ENCODE peak calls at places on chromosomes 13 and 19, in eight cellular contexts. M, R, U, T, D, Z, J and X are unnamed samples.

GRCh38 chr13:92164822-92165221 is 766.4 kb downstream of the GPC5 start:
- DNase-seq in M (no peak), R (no peak), U (no peak), T (no peak), D (no peak), Z (no peak), J (no peak), X (no peak)

GRCh38 chr13:101487046-101487830 is 34.8 kb downstream of the ITGBL1 start:
- DNase-seq in M (no peak), R (no peak), U (no peak), T (no peak), D (no peak), Z (no peak), J (no peak), X (no peak)

GRCh38 chr19:47089767-47090350 is 23.7 kb downstream of the ZC3H4 start:
- DNase-seq in M (no peak), R (no peak), U (peak), T (no peak), D (no peak), Z (no peak), J (no peak), X (no peak)

GRCh38 chr19:42048992-42049391 is 21.0 kb downstream of the GRIK5 start:
- DNase-seq in M (no peak), R (no peak), U (no peak), T (peak), D (no peak), Z (no peak), J (no peak), X (no peak)

GRCh38 chr19:21256722-21257121 is 72.5 kb downstream of the ZNF708 start:
- DNase-seq in M (no peak), R (no peak), U (no peak), T (no peak), D (peak), Z (no peak), J (no peak), X (no peak)

GRCh38 chr13:111337206-111337605 is 16.8 kb downstream of the TEX29 start:
- DNase-seq in M (no peak), R (no peak), U (no peak), T (peak), D (peak), Z (no peak), J (no peak), X (peak)

GRCh38 chr13:97359181-97360057 is 74.5 kb upstream of the RAP2A start:
- DNase-seq in M (peak), R (peak), U (no peak), T (peak), D (peak), Z (no peak), J (peak), X (peak)

GRCh38 chr19:3024870-3025515 is 4.1 kb downstream of the TLE2 start:
- DNase-seq in M (no peak), R (no peak), U (no peak), T (peak), D (no peak), Z (no peak), J (no peak), X (no peak)

GRCh38 chr19:7789447-7789846 is 26.4 kb downstream of the CLEC4M start:
- DNase-seq in M (no peak), R (no peak), U (peak), T (no peak), D (no peak), Z (no peak), J (no peak), X (no peak)

GRCh38 chr13:29878101-29878500 is 27.7 kb upstream of the UBL3 start:
- DNase-seq in M (no peak), R (no peak), U (no peak), T (no peak), D (no peak), Z (no peak), J (no peak), X (peak)

GRCh38 chr19:8251025-8251472 is 41.9 kb downstream of the CERS4 start:
- DNase-seq in M (no peak), R (peak), U (no peak), T (no peak), D (no peak), Z (peak), J (peak), X (peak)

GRCh38 chr19:46585539-46585938 is 15.6 kb upstream of the CALM3 start:
- DNase-seq in M (no peak), R (no peak), U (no peak), T (no peak), D (no peak), Z (no peak), J (no peak), X (no peak)

GRCh38 chr13:57629821-57630235 is 1.7 kb upstream of the PCDH17 start:
- DNase-seq in M (peak), R (no peak), U (peak), T (peak), D (peak), Z (peak), J (peak), X (peak)

GRCh38 chr13:110465696-110466095 is 95.8 kb downstream of the RAB20 start:
- DNase-seq in M (no peak), R (no peak), U (no peak), T (no peak), D (no peak), Z (no peak), J (no peak), X (no peak)

GRCh38 chr19:11242864-11243797 is 3.7 kb downstream of the ANGPTL8 start:
- DNase-seq in M (peak), R (peak), U (peak), T (peak), D (peak), Z (peak), J (peak), X (peak)

GRCh38 chr19:10155834-10156233 is 36.1 kb upstream of the EIF3G start:
- DNase-seq in M (no peak), R (no peak), U (no peak), T (no peak), D (no peak), Z (no peak), J (no peak), X (peak)

GRCh38 chr19:23294141-23294540 is 43.9 kb upstream of the ZNF724 start:
- DNase-seq in M (no peak), R (no peak), U (no peak), T (no peak), D (no peak), Z (no peak), J (no peak), X (no peak)

GRCh38 chr13:39836038-39836437 is 180.6 kb downstream of the COG6 start:
- DNase-seq in M (no peak), R (no peak), U (no peak), T (no peak), D (no peak), Z (no peak), J (no peak), X (no peak)

GRCh38 chr19:13430790-13431582 is 75.3 kb downstream of the CACNA1A start:
- DNase-seq in M (peak), R (no peak), U (no peak), T (peak), D (peak), Z (peak), J (peak), X (peak)

GRCh38 chr19:15948223-15949058 is at the start of gene OR10H4:
- DNase-seq in M (no peak), R (no peak), U (no peak), T (no peak), D (no peak), Z (no peak), J (no peak), X (no peak)

GRCh38 chr19:8846819-8847218 is 14.6 kb downstream of the MBD3L1 start:
- DNase-seq in M (no peak), R (no peak), U (no peak), T (no peak), D (no peak), Z (no peak), J (no peak), X (no peak)

GRCh38 chr13:19940106-19940505 is 18.4 kb upstream of the ZMYM2 start:
- DNase-seq in M (no peak), R (no peak), U (no peak), T (no peak), D (no peak), Z (no peak), J (no peak), X (no peak)

GRCh38 chr13:26185720-26186119 is 36.4 kb downstream of the RNF6 start:
- DNase-seq in M (no peak), R (no peak), U (no peak), T (no peak), D (no peak), Z (no peak), J (peak), X (no peak)

GRCh38 chr19:58558066-58558622 is at the start of gene UBE2M:
- DNase-seq in M (peak), R (no peak), U (peak), T (peak), D (no peak), Z (peak), J (peak), X (no peak)

GRCh38 chr19:58555920-58556632 is 1.2 kb upstream of the CHMP2A start:
- DNase-seq in M (no peak), R (no peak), U (peak), T (no peak), D (no peak), Z (peak), J (no peak), X (no peak)

GRCh38 chr19:58556633-58557252 is 1.7 kb downstream of the UBE2M start:
- DNase-seq in M (no peak), R (no peak), U (peak), T (no peak), D (no peak), Z (no peak), J (no peak), X (no peak)

GRCh38 chr19:58558623-58559274 is 338 bp upstream of the UBE2M start:
- DNase-seq in M (peak), R (peak), U (peak), T (peak), D (peak), Z (peak), J (peak), X (peak)

DNA sequence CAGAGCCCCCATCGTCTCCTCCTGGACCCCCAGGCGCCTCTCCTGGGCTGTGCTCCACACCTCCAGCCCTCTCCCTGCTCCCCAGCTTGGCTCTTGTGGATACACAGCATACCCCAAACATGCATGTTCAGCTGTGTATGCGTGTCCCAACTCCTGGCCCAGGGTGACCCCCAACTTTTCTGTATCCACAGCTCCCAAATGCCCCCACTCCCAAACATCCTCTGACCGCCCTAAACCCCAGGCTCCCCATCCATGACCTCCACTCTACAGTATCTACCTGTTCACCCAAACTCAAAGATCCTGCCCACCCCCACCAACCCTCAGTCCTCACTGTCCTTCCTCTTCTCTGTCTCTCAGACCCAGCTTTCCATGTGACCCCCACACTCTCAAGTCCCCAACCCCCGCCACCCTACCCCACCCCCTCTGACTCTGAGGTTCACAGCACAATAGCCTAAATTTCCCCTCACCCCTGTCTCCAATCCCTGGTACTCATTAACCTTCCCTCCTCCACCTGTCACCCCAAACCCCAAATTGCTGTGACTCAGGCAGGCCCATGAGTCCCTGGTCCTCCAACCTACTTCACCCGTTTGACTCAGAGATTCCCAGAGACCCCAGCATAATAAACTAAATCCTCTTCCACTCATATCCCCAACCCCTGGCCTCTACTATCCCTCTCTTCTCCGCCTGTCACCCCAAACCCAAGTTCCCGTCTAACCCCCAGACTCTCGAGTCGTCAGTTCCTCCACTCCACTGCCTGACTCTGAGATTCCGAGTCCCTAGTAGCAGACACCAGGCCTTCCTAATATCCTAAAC is 952 bp downstream of the UBE2M start:
- DNase-seq in M (no peak), R (no peak), U (peak), T (no peak), D (no peak), Z (peak), J (no peak), X (no peak)
- H3K4me3 ChIP-seq in M (peak), R (peak), U (peak), T (peak), D (peak), Z (peak), J (peak), X (peak)

DNA sequence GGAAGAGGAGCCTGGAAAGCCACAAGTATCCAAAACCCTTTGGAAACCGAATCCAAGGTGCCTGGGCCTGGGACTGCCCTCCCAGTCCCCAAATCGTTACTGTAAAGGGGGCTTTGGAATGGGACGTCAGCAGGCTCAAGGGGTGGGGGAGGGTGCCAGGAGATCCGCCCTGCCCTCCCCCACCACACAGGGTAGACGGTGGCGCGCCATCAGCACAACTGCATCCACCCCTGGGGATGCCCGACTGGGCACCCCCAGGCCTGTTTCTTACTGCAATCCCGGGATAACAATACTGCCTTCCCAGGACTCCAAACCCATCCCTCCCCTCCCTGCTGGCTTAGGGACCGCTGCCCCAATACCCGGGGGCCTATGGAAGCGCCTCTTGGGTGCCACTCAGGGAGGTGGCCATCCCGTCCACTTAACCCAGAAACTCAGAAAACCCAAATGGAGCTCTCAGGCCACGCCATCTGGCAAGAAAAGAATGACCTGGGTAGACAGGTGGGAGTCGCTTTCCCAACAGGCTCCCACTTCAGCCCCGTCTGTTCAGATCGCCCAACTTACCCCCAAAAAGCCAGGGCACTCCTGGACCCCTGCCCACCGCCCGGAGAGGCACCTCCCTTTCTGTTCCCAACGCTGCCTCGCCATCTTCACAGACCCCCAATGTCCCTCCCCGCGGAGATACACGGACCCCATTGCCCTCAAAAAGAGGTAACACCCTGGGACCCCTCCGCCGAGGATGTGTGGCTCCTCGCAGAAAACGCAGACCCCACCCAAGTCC is 2.4 kb downstream of the KLF16 start:
- DNase-seq in M (no peak), R (no peak), U (no peak), T (no peak), D (no peak), Z (no peak), J (no peak), X (no peak)
- H3K4me3 ChIP-seq in M (peak), R (no peak), U (no peak), T (peak), D (peak), Z (peak), J (no peak), X (peak)

DNA sequence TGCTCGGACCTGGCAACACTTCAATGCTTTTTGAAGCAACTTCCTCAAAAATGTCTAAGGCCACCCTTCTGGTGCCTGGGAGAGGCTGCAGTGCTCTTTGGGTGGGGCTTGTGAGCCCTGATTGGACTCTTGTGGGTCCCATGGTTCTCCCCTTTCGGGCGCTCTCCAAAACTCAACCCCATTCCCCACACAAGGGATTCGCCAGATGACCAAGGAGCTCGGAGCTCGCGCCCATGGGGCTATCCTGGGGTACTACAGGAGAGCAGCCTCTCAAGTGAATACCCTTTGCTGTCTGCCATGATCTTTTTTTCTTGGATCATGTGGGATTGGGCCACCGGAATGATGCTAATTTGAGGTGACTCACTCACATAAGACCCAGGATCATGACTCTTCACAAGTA is 29.7 kb upstream of the KL start:
- DNase-seq in M (no peak), R (no peak), U (no peak), T (no peak), D (no peak), Z (no peak), J (no peak), X (peak)
- H3K4me3 ChIP-seq in M (no peak), R (no peak), U (no peak), T (no peak), D (no peak), Z (no peak), J (no peak), X (no peak)

DNA sequence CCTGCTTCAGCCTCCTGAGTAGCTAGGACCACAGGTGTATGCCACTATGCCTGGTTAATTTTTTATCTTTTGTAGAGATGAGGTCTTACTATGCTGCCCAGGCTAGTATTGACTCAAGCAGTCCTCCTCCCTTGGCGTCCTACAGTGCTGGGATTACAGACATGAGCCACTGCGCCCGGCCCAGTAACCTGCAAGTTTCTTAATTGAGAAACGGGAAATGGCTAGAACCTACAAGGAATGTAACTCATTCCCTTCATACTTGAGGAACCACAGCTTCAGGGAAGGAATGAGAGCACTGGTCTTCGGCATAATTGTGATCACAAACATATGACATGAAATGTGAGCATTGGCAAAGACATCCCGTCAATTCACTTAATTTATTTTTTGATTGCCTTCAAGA is 157.0 kb downstream of the KLF5 start:
- DNase-seq in M (no peak), R (no peak), U (no peak), T (peak), D (peak), Z (no peak), J (no peak), X (peak)
- H3K4me3 ChIP-seq in M (no peak), R (no peak), U (no peak), T (no peak), D (no peak), Z (no peak), J (no peak), X (no peak)

GRCh38 chr19:4974855-4975469 is 6.0 kb downstream of the KDM4B start:
- DNase-seq in M (no peak), R (no peak), U (no peak), T (peak), D (no peak), Z (no peak), J (no peak), X (no peak)

GRCh38 chr19:4980087-4980486 is 11.2 kb downstream of the KDM4B start:
- DNase-seq in M (no peak), R (no peak), U (no peak), T (no peak), D (no peak), Z (no peak), J (no peak), X (peak)

GRCh38 chr19:4976412-4977298 is 7.7 kb downstream of the KDM4B start:
- DNase-seq in M (no peak), R (peak), U (no peak), T (peak), D (no peak), Z (peak), J (no peak), X (peak)

GRCh38 chr19:4979211-4979807 is 10.4 kb downstream of the KDM4B start:
- DNase-seq in M (no peak), R (no peak), U (no peak), T (no peak), D (no peak), Z (no peak), J (no peak), X (no peak)

DNA sequence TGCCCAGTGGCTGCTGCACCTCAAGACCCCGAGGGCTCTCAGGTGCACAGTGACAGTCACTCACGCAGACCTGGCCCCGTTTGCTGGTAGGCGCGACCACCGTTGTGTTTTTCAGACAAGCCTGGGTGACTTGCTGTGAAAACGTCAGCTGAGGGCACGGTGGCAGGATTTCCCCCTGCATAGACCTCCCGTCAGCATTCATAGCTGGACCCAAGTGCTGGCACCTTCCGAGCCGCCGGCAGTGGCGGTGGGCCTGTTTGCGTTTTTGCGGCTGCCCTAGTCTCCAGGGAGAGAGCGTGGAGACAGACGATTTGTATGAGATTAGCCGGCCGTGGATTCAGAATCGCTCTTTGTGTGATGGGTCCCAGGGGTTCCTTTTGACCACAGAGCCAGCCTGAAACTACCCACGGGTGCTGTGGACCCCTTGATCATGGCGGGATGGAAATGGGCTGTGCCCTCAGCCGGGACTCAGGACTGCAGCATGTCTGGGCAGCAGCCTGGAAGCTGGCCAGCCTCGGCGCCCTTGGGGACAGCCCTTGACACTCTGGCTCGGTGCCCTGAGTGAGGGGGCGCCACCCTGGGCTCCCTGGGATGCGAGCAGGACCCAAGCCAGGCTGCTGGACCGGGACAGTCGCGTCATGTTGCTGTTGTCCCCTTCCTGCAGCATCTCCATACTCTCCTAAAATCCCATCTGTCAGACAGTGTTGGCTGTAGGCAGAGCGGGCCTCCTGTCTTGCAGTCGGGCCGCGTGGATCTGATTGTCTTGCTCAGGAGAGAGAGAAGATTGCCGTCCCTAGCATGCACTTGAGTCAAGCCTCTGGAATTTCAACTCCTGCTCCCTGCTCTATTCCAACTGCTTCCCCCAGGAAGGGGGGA is 8.6 kb downstream of the KDM4B start:
- DNase-seq in M (no peak), R (no peak), U (no peak), T (peak), D (peak), Z (peak), J (no peak), X (peak)
- H3K4me3 ChIP-seq in M (no peak), R (no peak), U (no peak), T (no peak), D (no peak), Z (peak), J (no peak), X (peak)

DNA sequence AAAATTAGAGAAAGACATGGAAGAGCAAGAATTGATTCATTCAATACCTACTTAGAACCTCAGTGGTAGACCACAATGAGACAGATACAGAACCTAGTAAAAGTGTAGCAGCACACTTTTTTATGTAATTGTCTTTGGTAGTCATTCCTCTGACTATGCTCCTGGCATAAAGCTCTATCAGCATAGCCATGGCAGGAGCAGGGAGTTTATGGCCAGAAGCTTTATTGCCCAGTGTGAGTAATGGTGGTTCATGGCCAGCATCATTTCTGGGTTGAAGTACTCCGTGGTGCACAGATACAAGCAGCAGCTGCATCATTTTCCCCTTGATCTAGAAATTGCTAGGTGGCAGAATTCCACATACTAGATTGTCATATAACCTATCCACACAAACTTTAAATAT is 352.6 kb downstream of the TBC1D4 start:
- DNase-seq in M (no peak), R (no peak), U (no peak), T (no peak), D (no peak), Z (no peak), J (no peak), X (no peak)
- H3K4me3 ChIP-seq in M (no peak), R (no peak), U (no peak), T (no peak), D (no peak), Z (no peak), J (no peak), X (no peak)